ENCODE peak calls at places on chromosomes 4 and X, in ten cellular contexts. One of them, this sample, is unnamed.
A peak's percentile ranks its signal among the peaks of the same experiment; 100 is the strongest.

GRCh38 chrX:131763674-131764073 is 219.8 kb downstream of the OR13H1 start:
- DNase-seq in HFF-Myc: no peak
- DNase-seq in AG09309: peak; percentile 83
- DNase-seq in left lung: peak; percentile 76
- DNase-seq in WERI-Rb-1: peak; percentile 85
- DNase-seq in right lobe of liver: no peak
- DNase-seq in OCI-LY7: peak; percentile 1
- DNase-seq in retinal pigment epithelial cell: no peak
- DNase-seq in adipocyte: peak; percentile 61
- DNase-seq in lower leg skin: peak; percentile 93
- DNase-seq in this sample: no peak

GRCh38 chr4:133102612-133103409 is 46.3 kb upstream of the PCDH10 start:
- DNase-seq in HFF-Myc: no peak
- DNase-seq in AG09309: no peak
- DNase-seq in left lung: no peak
- DNase-seq in WERI-Rb-1: no peak
- DNase-seq in right lobe of liver: no peak
- DNase-seq in OCI-LY7: no peak
- DNase-seq in retinal pigment epithelial cell: no peak
- DNase-seq in adipocyte: no peak
- DNase-seq in lower leg skin: no peak
- DNase-seq in this sample: no peak

GRCh38 chr4:152988721-152989553 is 52.8 kb downstream of the FHDC1 start:
- DNase-seq in HFF-Myc: no peak
- DNase-seq in AG09309: no peak
- DNase-seq in left lung: no peak
- DNase-seq in WERI-Rb-1: no peak
- DNase-seq in right lobe of liver: no peak
- DNase-seq in OCI-LY7: no peak
- DNase-seq in retinal pigment epithelial cell: no peak
- DNase-seq in adipocyte: no peak
- DNase-seq in lower leg skin: no peak
- DNase-seq in this sample: no peak

GRCh38 chr4:179709961-179710624 is 2267.9 kb upstream of the AGA start:
- DNase-seq in HFF-Myc: no peak
- DNase-seq in AG09309: no peak
- DNase-seq in left lung: no peak
- DNase-seq in WERI-Rb-1: no peak
- DNase-seq in right lobe of liver: no peak
- DNase-seq in OCI-LY7: no peak
- DNase-seq in retinal pigment epithelial cell: no peak
- DNase-seq in adipocyte: no peak
- DNase-seq in lower leg skin: no peak
- DNase-seq in this sample: no peak

GRCh38 chr4:5770051-5770450 is 59.0 kb downstream of the EVC start:
- DNase-seq in HFF-Myc: no peak
- DNase-seq in AG09309: no peak
- DNase-seq in left lung: no peak
- DNase-seq in WERI-Rb-1: no peak
- DNase-seq in right lobe of liver: no peak
- DNase-seq in OCI-LY7: no peak
- DNase-seq in retinal pigment epithelial cell: no peak
- DNase-seq in adipocyte: no peak
- DNase-seq in lower leg skin: peak; percentile 72
- DNase-seq in this sample: no peak

GRCh38 chrX:119667111-119667928 is 25.6 kb downstream of the SEPTIN6 start:
- DNase-seq in HFF-Myc: no peak
- DNase-seq in AG09309: no peak
- DNase-seq in left lung: no peak
- DNase-seq in WERI-Rb-1: no peak
- DNase-seq in right lobe of liver: no peak
- DNase-seq in OCI-LY7: no peak
- DNase-seq in retinal pigment epithelial cell: no peak
- DNase-seq in adipocyte: no peak
- DNase-seq in lower leg skin: no peak
- DNase-seq in this sample: no peak

GRCh38 chrX:123222920-123223319 is 38.8 kb downstream of the GRIA3 start:
- DNase-seq in HFF-Myc: no peak
- DNase-seq in AG09309: no peak
- DNase-seq in left lung: no peak
- DNase-seq in WERI-Rb-1: no peak
- DNase-seq in right lobe of liver: no peak
- DNase-seq in OCI-LY7: no peak
- DNase-seq in retinal pigment epithelial cell: no peak
- DNase-seq in adipocyte: no peak
- DNase-seq in lower leg skin: no peak
- DNase-seq in this sample: no peak

GRCh38 chr4:146222313-146222712 is 8.0 kb downstream of the REELD1 start:
- DNase-seq in HFF-Myc: no peak
- DNase-seq in AG09309: peak; percentile 1
- DNase-seq in left lung: no peak
- DNase-seq in WERI-Rb-1: no peak
- DNase-seq in right lobe of liver: no peak
- DNase-seq in OCI-LY7: no peak
- DNase-seq in retinal pigment epithelial cell: no peak
- DNase-seq in adipocyte: no peak
- DNase-seq in lower leg skin: no peak
- DNase-seq in this sample: no peak

DNA sequence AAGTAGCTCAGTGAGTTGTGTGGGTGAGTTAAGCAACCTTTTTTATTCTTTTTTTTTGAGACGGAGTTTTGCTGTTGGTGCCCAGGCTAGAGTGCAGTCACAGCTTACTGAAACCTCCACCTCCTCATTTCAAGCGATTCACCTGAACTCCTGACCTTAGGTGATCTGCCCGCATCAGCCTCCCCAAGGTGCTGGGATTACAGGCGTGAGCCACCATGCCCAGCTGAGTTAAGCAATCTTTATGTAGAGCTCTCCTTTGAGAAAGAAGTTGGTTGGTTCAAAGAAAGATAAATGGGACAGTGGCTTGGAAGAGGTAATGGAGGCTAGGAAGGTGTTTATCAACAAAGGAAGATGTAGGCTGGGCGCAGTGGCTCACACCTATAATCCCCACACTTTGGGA is 3.2 kb downstream of the MSMO1 start:
- DNase-seq in HFF-Myc: no peak
- DNase-seq in AG09309: no peak
- DNase-seq in left lung: no peak
- DNase-seq in WERI-Rb-1: no peak
- DNase-seq in right lobe of liver: no peak
- DNase-seq in OCI-LY7: no peak
- DNase-seq in retinal pigment epithelial cell: no peak
- DNase-seq in adipocyte: no peak
- DNase-seq in lower leg skin: no peak
- DNase-seq in this sample: no peak
- H3K4me3 ChIP-seq in HFF-Myc: peak overlapping the region; percentile 65
- H3K4me3 ChIP-seq in AG09309: no peak overlapping the region
- H3K4me3 ChIP-seq in left lung: peak overlapping the region; percentile 82
- H3K4me3 ChIP-seq in WERI-Rb-1: no peak overlapping the region
- H3K4me3 ChIP-seq in right lobe of liver: peak overlapping the region; percentile 86
- H3K4me3 ChIP-seq in OCI-LY7: peak overlapping the region; percentile 90
- H3K4me3 ChIP-seq in retinal pigment epithelial cell: peak overlapping the region; percentile 96
- H3K4me3 ChIP-seq in adipocyte: peak overlapping the region; percentile 92
- H3K4me3 ChIP-seq in lower leg skin: no peak overlapping the region
- H3K4me3 ChIP-seq in this sample: peak overlapping the region; percentile 68

DNA sequence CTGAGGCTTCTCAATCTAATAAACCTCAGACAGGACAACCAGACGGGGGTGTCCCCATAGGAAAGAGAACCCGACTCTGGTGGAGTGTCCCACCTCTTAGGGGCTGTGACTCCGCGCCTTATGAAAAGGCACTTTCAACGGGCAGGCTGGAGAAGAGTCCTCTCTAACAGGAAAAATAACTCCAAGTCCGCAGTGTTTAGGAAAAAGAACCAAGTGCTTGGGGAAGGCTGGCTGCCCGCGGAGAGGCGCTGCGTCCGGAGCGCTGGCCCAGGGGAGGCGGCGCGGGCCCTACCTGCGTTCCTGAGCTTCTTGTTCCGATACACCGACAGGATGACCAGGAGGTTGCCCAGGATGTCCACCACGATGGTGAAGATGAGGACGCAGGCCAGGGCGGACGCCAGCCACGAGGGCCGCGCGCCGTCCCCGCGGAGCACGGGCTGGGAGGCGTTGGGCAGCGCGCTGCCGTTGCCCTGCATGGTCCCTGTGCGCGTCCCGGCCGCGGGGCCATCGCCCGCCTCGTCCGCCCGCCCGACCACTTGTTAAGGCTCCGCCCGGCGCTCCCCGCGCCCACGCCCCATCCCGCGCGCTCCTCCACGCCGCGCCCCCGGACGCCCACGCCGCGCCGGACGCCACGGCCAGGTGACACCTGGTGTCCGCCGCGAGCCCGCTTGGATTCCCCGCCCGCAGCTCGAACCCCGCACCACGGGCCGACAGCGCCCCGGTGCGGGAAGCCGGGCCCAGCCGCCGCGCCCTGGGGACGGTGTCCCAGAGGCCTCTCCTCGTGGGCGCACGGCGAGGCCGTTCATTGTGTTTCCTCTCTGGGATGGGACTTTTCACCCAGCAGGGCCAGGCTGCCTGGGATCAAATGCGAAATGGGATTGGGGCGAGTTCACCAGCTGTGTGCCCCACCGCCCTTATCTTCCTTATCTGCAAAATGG is at the start of gene MTNR1A:
- DNase-seq in HFF-Myc: no peak
- DNase-seq in AG09309: no peak
- DNase-seq in left lung: no peak
- DNase-seq in WERI-Rb-1: no peak
- DNase-seq in right lobe of liver: no peak
- DNase-seq in OCI-LY7: no peak
- DNase-seq in retinal pigment epithelial cell: no peak
- DNase-seq in adipocyte: peak; percentile 15
- DNase-seq in lower leg skin: no peak
- DNase-seq in this sample: no peak
- H3K4me3 ChIP-seq in HFF-Myc: peak within 1 kb of the TSS; percentile 34
- H3K4me3 ChIP-seq in AG09309: peak within 1 kb of the TSS; percentile 24
- H3K4me3 ChIP-seq in left lung: peak within 1 kb of the TSS; percentile 21
- H3K4me3 ChIP-seq in WERI-Rb-1: no peak within 1 kb of the TSS
- H3K4me3 ChIP-seq in right lobe of liver: peak within 1 kb of the TSS; percentile 7
- H3K4me3 ChIP-seq in OCI-LY7: no peak within 1 kb of the TSS
- H3K4me3 ChIP-seq in retinal pigment epithelial cell: peak within 1 kb of the TSS; percentile 34
- H3K4me3 ChIP-seq in adipocyte: peak within 1 kb of the TSS; percentile 67
- H3K4me3 ChIP-seq in lower leg skin: peak within 1 kb of the TSS; percentile 3
- H3K4me3 ChIP-seq in this sample: peak within 1 kb of the TSS; percentile 61

GRCh38 chrX:10174810-10175209 is 18.0 kb downstream of the CLCN4 start:
- DNase-seq in HFF-Myc: no peak
- DNase-seq in AG09309: no peak
- DNase-seq in left lung: no peak
- DNase-seq in WERI-Rb-1: no peak
- DNase-seq in right lobe of liver: no peak
- DNase-seq in OCI-LY7: no peak
- DNase-seq in retinal pigment epithelial cell: no peak
- DNase-seq in adipocyte: no peak
- DNase-seq in lower leg skin: no peak
- DNase-seq in this sample: no peak

GRCh38 chrX:10172867-10173266 is 16.1 kb downstream of the CLCN4 start:
- DNase-seq in HFF-Myc: no peak
- DNase-seq in AG09309: no peak
- DNase-seq in left lung: no peak
- DNase-seq in WERI-Rb-1: no peak
- DNase-seq in right lobe of liver: no peak
- DNase-seq in OCI-LY7: no peak
- DNase-seq in retinal pigment epithelial cell: no peak
- DNase-seq in adipocyte: no peak
- DNase-seq in lower leg skin: no peak
- DNase-seq in this sample: no peak

GRCh38 chrX:10175317-10175871 is 18.6 kb downstream of the CLCN4 start:
- DNase-seq in HFF-Myc: no peak
- DNase-seq in AG09309: peak; percentile 35
- DNase-seq in left lung: no peak
- DNase-seq in WERI-Rb-1: no peak
- DNase-seq in right lobe of liver: no peak
- DNase-seq in OCI-LY7: no peak
- DNase-seq in retinal pigment epithelial cell: peak; percentile 62
- DNase-seq in adipocyte: peak; percentile 73
- DNase-seq in lower leg skin: no peak
- DNase-seq in this sample: no peak

GRCh38 chrX:10174051-10174450 is 17.3 kb downstream of the CLCN4 start:
- DNase-seq in HFF-Myc: no peak
- DNase-seq in AG09309: no peak
- DNase-seq in left lung: no peak
- DNase-seq in WERI-Rb-1: no peak
- DNase-seq in right lobe of liver: no peak
- DNase-seq in OCI-LY7: no peak
- DNase-seq in retinal pigment epithelial cell: no peak
- DNase-seq in adipocyte: no peak
- DNase-seq in lower leg skin: peak; percentile 80
- DNase-seq in this sample: no peak

DNA sequence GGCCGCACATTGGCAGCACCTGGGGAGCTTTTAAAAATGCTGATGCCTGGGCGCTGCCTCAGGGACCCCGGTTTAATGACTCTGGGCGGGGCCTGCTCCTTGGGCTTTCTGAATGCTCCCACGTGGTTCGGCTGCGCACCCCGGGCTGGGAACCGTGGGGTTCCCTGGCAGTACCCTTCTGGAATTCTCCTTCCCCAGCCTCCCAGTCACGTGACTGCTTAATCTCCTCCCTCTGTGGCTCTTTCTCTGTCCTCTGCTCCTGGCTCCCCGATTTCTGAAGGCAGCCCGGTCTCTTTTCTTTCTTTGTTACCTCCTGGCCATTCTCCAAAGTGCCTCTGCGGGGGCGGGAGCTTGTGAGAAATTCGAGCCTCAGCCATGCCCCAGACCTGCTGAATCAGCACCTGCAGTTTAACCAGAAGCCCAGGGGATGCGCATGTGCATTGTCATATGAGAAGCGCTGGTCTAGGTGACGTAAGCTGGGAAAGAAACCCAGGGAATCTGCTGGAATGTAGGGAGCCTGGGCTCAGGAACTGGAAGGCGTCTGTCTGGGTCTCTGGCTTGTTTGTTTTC is 16.6 kb downstream of the CLCN4 start:
- DNase-seq in HFF-Myc: peak; percentile 47
- DNase-seq in AG09309: peak; percentile 54
- DNase-seq in left lung: peak; percentile 47
- DNase-seq in WERI-Rb-1: no peak
- DNase-seq in right lobe of liver: peak; percentile 73
- DNase-seq in OCI-LY7: no peak
- DNase-seq in retinal pigment epithelial cell: peak; percentile 84
- DNase-seq in adipocyte: peak; percentile 18
- DNase-seq in lower leg skin: no peak
- DNase-seq in this sample: peak; percentile 42
- H3K4me3 ChIP-seq in HFF-Myc: no peak overlapping the region
- H3K4me3 ChIP-seq in AG09309: no peak overlapping the region
- H3K4me3 ChIP-seq in left lung: no peak overlapping the region
- H3K4me3 ChIP-seq in WERI-Rb-1: no peak overlapping the region
- H3K4me3 ChIP-seq in right lobe of liver: no peak overlapping the region
- H3K4me3 ChIP-seq in OCI-LY7: no peak overlapping the region
- H3K4me3 ChIP-seq in retinal pigment epithelial cell: no peak overlapping the region
- H3K4me3 ChIP-seq in adipocyte: peak overlapping the region; percentile 37
- H3K4me3 ChIP-seq in lower leg skin: no peak overlapping the region
- H3K4me3 ChIP-seq in this sample: peak overlapping the region; percentile 2

DNA sequence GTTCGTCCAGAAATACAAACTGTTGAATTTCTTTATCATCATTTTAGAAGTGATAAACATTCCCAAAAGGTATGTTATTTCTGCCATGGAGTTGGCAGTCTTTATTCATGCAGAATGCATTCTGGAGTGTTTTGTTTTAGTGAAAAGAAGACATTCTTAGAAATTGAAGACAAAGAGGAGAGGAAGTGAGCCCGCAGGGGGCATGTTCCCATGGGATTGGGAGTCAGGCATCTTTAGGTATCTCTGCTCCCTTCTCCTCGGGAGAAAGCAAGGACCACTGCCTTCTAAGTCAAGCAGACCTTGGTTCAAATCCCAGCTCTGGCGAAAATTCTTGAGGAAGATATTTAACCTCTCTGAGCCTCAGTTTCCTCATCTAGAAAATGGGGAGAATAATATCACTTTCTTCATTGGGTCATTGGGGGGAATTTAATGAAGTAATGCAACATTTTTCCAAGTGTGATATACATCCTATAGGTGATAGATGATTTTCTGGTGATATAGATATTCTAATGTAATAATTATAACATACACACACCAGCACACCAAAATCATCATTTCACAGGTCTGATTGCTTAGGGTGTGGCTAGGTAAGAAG is 26.5 kb upstream of the CHRNA9 start:
- DNase-seq in HFF-Myc: no peak
- DNase-seq in AG09309: no peak
- DNase-seq in left lung: no peak
- DNase-seq in WERI-Rb-1: no peak
- DNase-seq in right lobe of liver: no peak
- DNase-seq in OCI-LY7: no peak
- DNase-seq in retinal pigment epithelial cell: no peak
- DNase-seq in adipocyte: no peak
- DNase-seq in lower leg skin: no peak
- DNase-seq in this sample: no peak
- H3K4me3 ChIP-seq in HFF-Myc: no peak overlapping the region
- H3K4me3 ChIP-seq in AG09309: no peak overlapping the region
- H3K4me3 ChIP-seq in left lung: no peak overlapping the region
- H3K4me3 ChIP-seq in WERI-Rb-1: no peak overlapping the region
- H3K4me3 ChIP-seq in right lobe of liver: no peak overlapping the region
- H3K4me3 ChIP-seq in OCI-LY7: peak overlapping the region; percentile 58
- H3K4me3 ChIP-seq in retinal pigment epithelial cell: no peak overlapping the region
- H3K4me3 ChIP-seq in adipocyte: no peak overlapping the region
- H3K4me3 ChIP-seq in lower leg skin: no peak overlapping the region
- H3K4me3 ChIP-seq in this sample: no peak overlapping the region

This sample was measured in keratinocyte.